ENCODE peak calls at places on chromosome 20, in six cellular contexts. C is left colon; B is body of pancreas; H is CD4-positive, CD25-positive, alpha-beta regulatory T cell; E is DND-41; W is MV-4-11. R is an unnamed sample.

GRCh38 chr20:31476648-31477220 is 1.6 kb downstream of the REM1 start:
- DNase-seq in W (no peak), H (no peak), B (no peak), C (no peak), E (no peak), R (no peak)

GRCh38 chr20:32439132-32439829 is 81.2 kb downstream of the ASXL1 start:
- DNase-seq in H (no peak), B (no peak), W (peak), E (peak), C (no peak), R (peak)

GRCh38 chr20:19889011-19889953 is 127.9 kb upstream of the NAA20 start:
- DNase-seq in H (no peak), W (no peak), B (peak), C (peak), E (no peak), R (no peak)

GRCh38 chr20:63622096-63622495 is 4.8 kb downstream of the GMEB2 start:
- DNase-seq in C (no peak), W (no peak), B (no peak), E (no peak), H (no peak), R (no peak)

GRCh38 chr20:1802385-1803215 is 92.6 kb upstream of the SIRPA start:
- DNase-seq in C (peak), B (peak), H (no peak), W (peak), E (peak), R (peak)

GRCh38 chr20:41649489-41649888 is 31.3 kb upstream of the CHD6 start:
- DNase-seq in C (no peak), W (no peak), B (no peak), H (no peak), E (no peak), R (no peak)

GRCh38 chr20:4811661-4812181 is 90.0 kb downstream of the PRND start:
- DNase-seq in W (peak), C (peak), H (peak), E (peak), B (peak), R (peak)

GRCh38 chr20:13220857-13221297 is at the start of gene ISM1:
- DNase-seq in H (peak), C (no peak), W (no peak), E (peak), B (peak), R (peak)

GRCh38 chr20:57392130-57392445 is 892 bp downstream of the RBM38 start:
- DNase-seq in C (no peak), B (no peak), H (no peak), E (no peak), W (no peak), R (peak)

GRCh38 chr20:62368629-62369507 is 1.8 kb upstream of the LAMA5 start:
- DNase-seq in W (no peak), C (peak), E (no peak), B (no peak), H (no peak), R (no peak)

GRCh38 chr20:31712564-31713311 is 9.9 kb downstream of the BCL2L1 start:
- DNase-seq in H (no peak), B (peak), E (no peak), W (no peak), C (peak), R (no peak)

GRCh38 chr20:46897471-46897870 is 2.8 kb downstream of the EYA2 start:
- DNase-seq in W (no peak), E (no peak), H (no peak), B (no peak), C (no peak), R (no peak)

GRCh38 chr20:15638781-15639180 is 934.5 kb downstream of the KIF16B start:
- DNase-seq in H (no peak), W (no peak), C (no peak), B (no peak), E (no peak), R (no peak)

GRCh38 chr20:36950432-36951197 is 893 bp downstream of the SAMHD1 start:
- DNase-seq in E (peak), W (peak), H (peak), B (peak), C (no peak), R (no peak)

GRCh38 chr20:46789339-46789984 is 80.0 kb downstream of the SLC2A10 start:
- DNase-seq in E (no peak), C (no peak), B (no peak), W (no peak), H (no peak), R (no peak)

GRCh38 chr20:63191400-63191799 is 24.5 kb downstream of the YTHDF1 start:
- DNase-seq in H (no peak), B (peak), E (no peak), C (peak), W (no peak), R (no peak)

GRCh38 chr20:23295934-23296333 is 54.7 kb upstream of the NXT1 start:
- DNase-seq in B (no peak), H (no peak), E (no peak), W (no peak), C (no peak), R (no peak)

GRCh38 chr20:45300961-45301360 is 5.7 kb upstream of the RBPJL start:
- DNase-seq in W (peak), H (no peak), C (no peak), E (peak), B (no peak), R (no peak)

GRCh38 chr20:40856653-40857052 is 167.6 kb upstream of the MAFB start:
- DNase-seq in C (no peak), E (no peak), B (no peak), W (no peak), H (no peak), R (no peak)

GRCh38 chr20:49293122-49293521 is 15.3 kb upstream of the ZNFX1 start:
- DNase-seq in B (no peak), E (no peak), H (no peak), W (no peak), C (no peak), R (no peak)

GRCh38 chr20:41369673-41370072 is 3.1 kb upstream of the EMILIN3 start:
- DNase-seq in C (no peak), H (no peak), W (peak), B (no peak), E (no peak), R (no peak)

GRCh38 chr20:4151991-4152695 is 136.8 kb upstream of the RNF24 start:
- DNase-seq in H (no peak), C (no peak), E (no peak), B (peak), W (peak), R (no peak)

GRCh38 chr20:8640461-8640860 is 428.4 kb upstream of the PLCB4 start:
- DNase-seq in B (no peak), E (no peak), C (no peak), W (no peak), H (no peak), R (no peak)

GRCh38 chr20:49984426-49985153 is 1.8 kb downstream of the SNAI1 start:
- DNase-seq in W (no peak), B (no peak), H (no peak), E (no peak), C (no peak), R (no peak)

GRCh38 chr20:62921119-62921687 is 5.1 kb downstream of the DIDO1 start:
- DNase-seq in B (peak), E (peak), H (peak), W (peak), C (peak), R (peak)

GRCh38 chr20:3199976-3200755 is 4.3 kb downstream of the DDRGK1 start:
- DNase-seq in C (no peak), W (no peak), B (no peak), H (no peak), E (no peak), R (no peak)

GRCh38 chr20:8780926-8781325 is 288.0 kb upstream of the PLCB4 start:
- DNase-seq in C (no peak), H (no peak), B (no peak), E (no peak), W (no peak), R (no peak)

GRCh38 chr20:63101781-63102719 is 95.3 kb upstream of the BHLHE23 start:
- DNase-seq in E (peak), C (peak), W (no peak), B (peak), H (peak), R (no peak)

GRCh38 chr20:9200196-9200595 is 131.3 kb downstream of the PLCB4 start:
- DNase-seq in C (no peak), H (no peak), W (peak), B (no peak), E (no peak), R (no peak)

GRCh38 chr20:37259031-37259430 is 2.6 kb downstream of the GHRH start:
- DNase-seq in B (no peak), E (no peak), C (no peak), H (no peak), W (no peak), R (no peak)

GRCh38 chr20:63834545-63834880 is 3.4 kb upstream of the ZBTB46 start:
- DNase-seq in H (no peak), B (no peak), E (no peak), C (no peak), W (no peak), R (no peak)

GRCh38 chr20:19252670-19253120 is 40.3 kb downstream of the SLC24A3 start:
- DNase-seq in H (no peak), C (no peak), W (peak), E (no peak), B (peak), R (no peak)

GRCh38 chr20:21232546-21233280 is 70.4 kb upstream of the XRN2 start:
- DNase-seq in E (no peak), B (no peak), H (no peak), C (no peak), W (no peak), R (no peak)

GRCh38 chr20:61760321-61761112 is 305.2 kb downstream of the TAF4 start:
- DNase-seq in W (no peak), E (no peak), B (no peak), H (no peak), C (peak), R (no peak)

GRCh38 chr20:61806995-61807394 is 258.7 kb downstream of the TAF4 start:
- DNase-seq in E (no peak), H (no peak), W (no peak), B (no peak), C (no peak), R (no peak)

GRCh38 chr20:59864726-59865125 is 68.7 kb downstream of the SYCP2 start:
- DNase-seq in C (no peak), H (no peak), B (no peak), W (no peak), E (no peak), R (no peak)